ENCODE peak calls at places on chromosome 1, in eight cellular contexts. One of them, this sample, is unnamed.
A peak's percentile ranks its signal among the peaks of the same experiment; 100 is the strongest.

GRCh38 chr1:66489972-66490601 is 43.9 kb upstream of the SGIP1 start:
- DNase-seq in AG04450: no peak
- DNase-seq in upper lobe of left lung: no peak
- DNase-seq in thoracic aorta: no peak
- DNase-seq in mammary epithelial cell: no peak
- DNase-seq in OCI-LY7: no peak
- DNase-seq in body of pancreas: no peak
- DNase-seq in PC-9: no peak
- DNase-seq in this sample: no peak

GRCh38 chr1:235941852-235942624 is 75.3 kb upstream of the LYST start:
- DNase-seq in mammary epithelial cell: no peak
- DNase-seq in upper lobe of left lung: no peak
- DNase-seq in OCI-LY7: no peak
- DNase-seq in PC-9: no peak
- DNase-seq in body of pancreas: no peak
- DNase-seq in AG04450: no peak
- DNase-seq in thoracic aorta: no peak
- DNase-seq in this sample: no peak

GRCh38 chr1:113388621-113389355 is 1.5 kb upstream of the MAGI3 start:
- DNase-seq in upper lobe of left lung: no peak
- DNase-seq in mammary epithelial cell: peak; percentile 56
- DNase-seq in body of pancreas: peak; percentile 80
- DNase-seq in thoracic aorta: no peak
- DNase-seq in OCI-LY7: no peak
- DNase-seq in AG04450: no peak
- DNase-seq in PC-9: peak; percentile 96
- DNase-seq in this sample: peak; percentile 21

GRCh38 chr1:107727866-107728265 is 237.1 kb downstream of the VAV3 start:
- DNase-seq in thoracic aorta: no peak
- DNase-seq in OCI-LY7: no peak
- DNase-seq in AG04450: no peak
- DNase-seq in PC-9: no peak
- DNase-seq in upper lobe of left lung: no peak
- DNase-seq in body of pancreas: no peak
- DNase-seq in mammary epithelial cell: no peak
- DNase-seq in this sample: no peak

GRCh38 chr1:45079533-45079932 is 67.5 kb downstream of the UROD start:
- DNase-seq in OCI-LY7: no peak
- DNase-seq in AG04450: no peak
- DNase-seq in PC-9: no peak
- DNase-seq in body of pancreas: no peak
- DNase-seq in upper lobe of left lung: no peak
- DNase-seq in mammary epithelial cell: no peak
- DNase-seq in thoracic aorta: no peak
- DNase-seq in this sample: no peak

GRCh38 chr1:55582078-55582477 is 366.9 kb upstream of the USP24 start:
- DNase-seq in OCI-LY7: no peak
- DNase-seq in thoracic aorta: no peak
- DNase-seq in body of pancreas: no peak
- DNase-seq in upper lobe of left lung: no peak
- DNase-seq in PC-9: no peak
- DNase-seq in mammary epithelial cell: peak; percentile 23
- DNase-seq in AG04450: no peak
- DNase-seq in this sample: no peak

GRCh38 chr1:52551476-52552235 is 1.2 kb downstream of the TUT4 start:
- DNase-seq in upper lobe of left lung: peak; percentile 22
- DNase-seq in mammary epithelial cell: peak; percentile 59
- DNase-seq in OCI-LY7: peak; percentile 43
- DNase-seq in thoracic aorta: no peak
- DNase-seq in AG04450: no peak
- DNase-seq in body of pancreas: peak; percentile 32
- DNase-seq in PC-9: no peak
- DNase-seq in this sample: no peak

GRCh38 chr1:41015281-41015680 is 6.2 kb downstream of the SLFNL1 start:
- DNase-seq in body of pancreas: no peak
- DNase-seq in mammary epithelial cell: no peak
- DNase-seq in thoracic aorta: no peak
- DNase-seq in PC-9: no peak
- DNase-seq in OCI-LY7: no peak
- DNase-seq in upper lobe of left lung: no peak
- DNase-seq in AG04450: no peak
- DNase-seq in this sample: no peak

GRCh38 chr1:110210604-110211502 is 739 bp downstream of the KCNC4 start:
- DNase-seq in PC-9: no peak
- DNase-seq in upper lobe of left lung: peak; percentile 92
- DNase-seq in AG04450: no peak
- DNase-seq in thoracic aorta: no peak
- DNase-seq in OCI-LY7: peak; percentile 58
- DNase-seq in mammary epithelial cell: peak; percentile 48
- DNase-seq in body of pancreas: peak; percentile 62
- DNase-seq in this sample: peak; percentile 35

GRCh38 chr1:10663668-10664035 is 132.8 kb downstream of the CASZ1 start:
- DNase-seq in AG04450: no peak
- DNase-seq in body of pancreas: peak; percentile 78
- DNase-seq in thoracic aorta: no peak
- DNase-seq in OCI-LY7: no peak
- DNase-seq in upper lobe of left lung: no peak
- DNase-seq in PC-9: no peak
- DNase-seq in mammary epithelial cell: no peak
- DNase-seq in this sample: no peak

GRCh38 chr1:112674986-112675727 is 698 bp downstream of the MOV10 start:
- DNase-seq in AG04450: no peak
- DNase-seq in thoracic aorta: no peak
- DNase-seq in body of pancreas: peak; percentile 66
- DNase-seq in upper lobe of left lung: peak; percentile 93
- DNase-seq in mammary epithelial cell: peak; percentile 17
- DNase-seq in PC-9: no peak
- DNase-seq in OCI-LY7: peak; percentile 41
- DNase-seq in this sample: peak; percentile 30

GRCh38 chr1:96365596-96365995 is 356.0 kb upstream of the PTBP2 start:
- DNase-seq in thoracic aorta: no peak
- DNase-seq in mammary epithelial cell: no peak
- DNase-seq in OCI-LY7: no peak
- DNase-seq in upper lobe of left lung: no peak
- DNase-seq in body of pancreas: no peak
- DNase-seq in PC-9: no peak
- DNase-seq in AG04450: no peak
- DNase-seq in this sample: no peak

GRCh38 chr1:155208656-155209372 is at the start of gene MTX1:
- DNase-seq in AG04450: no peak
- DNase-seq in upper lobe of left lung: peak; percentile 97
- DNase-seq in OCI-LY7: peak; percentile 87
- DNase-seq in mammary epithelial cell: peak; percentile 74
- DNase-seq in thoracic aorta: peak; percentile 78
- DNase-seq in body of pancreas: peak; percentile 86
- DNase-seq in PC-9: peak; percentile 60
- DNase-seq in this sample: peak; percentile 75

GRCh38 chr1:222375656-222376055 is 172.2 kb downstream of the HHIPL2 start:
- DNase-seq in thoracic aorta: no peak
- DNase-seq in OCI-LY7: no peak
- DNase-seq in body of pancreas: no peak
- DNase-seq in mammary epithelial cell: no peak
- DNase-seq in upper lobe of left lung: no peak
- DNase-seq in PC-9: no peak
- DNase-seq in AG04450: no peak
- DNase-seq in this sample: no peak

GRCh38 chr1:150387200-150387599 is 23.3 kb downstream of the RPRD2 start:
- DNase-seq in thoracic aorta: no peak
- DNase-seq in body of pancreas: no peak
- DNase-seq in AG04450: no peak
- DNase-seq in PC-9: no peak
- DNase-seq in upper lobe of left lung: no peak
- DNase-seq in mammary epithelial cell: no peak
- DNase-seq in OCI-LY7: peak; percentile 18
- DNase-seq in this sample: no peak

GRCh38 chr1:236021424-236022135 is 43.3 kb downstream of the NID1 start:
- DNase-seq in mammary epithelial cell: no peak
- DNase-seq in body of pancreas: no peak
- DNase-seq in upper lobe of left lung: no peak
- DNase-seq in OCI-LY7: no peak
- DNase-seq in AG04450: no peak
- DNase-seq in thoracic aorta: no peak
- DNase-seq in PC-9: no peak
- DNase-seq in this sample: no peak

GRCh38 chr1:241934843-241935242 is 22.7 kb upstream of the BECN2 start:
- DNase-seq in body of pancreas: no peak
- DNase-seq in OCI-LY7: no peak
- DNase-seq in thoracic aorta: no peak
- DNase-seq in AG04450: no peak
- DNase-seq in PC-9: no peak
- DNase-seq in upper lobe of left lung: no peak
- DNase-seq in mammary epithelial cell: no peak
- DNase-seq in this sample: no peak

GRCh38 chr1:223319913-223320600 is 43.9 kb downstream of the SUSD4 start:
- DNase-seq in body of pancreas: no peak
- DNase-seq in AG04450: no peak
- DNase-seq in thoracic aorta: no peak
- DNase-seq in OCI-LY7: no peak
- DNase-seq in mammary epithelial cell: no peak
- DNase-seq in upper lobe of left lung: no peak
- DNase-seq in PC-9: no peak
- DNase-seq in this sample: no peak

GRCh38 chr1:59046730-59047157 is 250.2 kb upstream of the FGGY start:
- DNase-seq in upper lobe of left lung: no peak
- DNase-seq in mammary epithelial cell: no peak
- DNase-seq in AG04450: no peak
- DNase-seq in OCI-LY7: peak; percentile 5
- DNase-seq in thoracic aorta: no peak
- DNase-seq in body of pancreas: no peak
- DNase-seq in PC-9: no peak
- DNase-seq in this sample: no peak

GRCh38 chr1:31797216-31797615 is 18.6 kb downstream of the SPOCD1 start:
- DNase-seq in thoracic aorta: no peak
- DNase-seq in body of pancreas: no peak
- DNase-seq in PC-9: no peak
- DNase-seq in upper lobe of left lung: no peak
- DNase-seq in AG04450: no peak
- DNase-seq in mammary epithelial cell: no peak
- DNase-seq in OCI-LY7: no peak
- DNase-seq in this sample: no peak

GRCh38 chr1:13587256-13588030 is 3.8 kb downstream of the PDPN start:
- DNase-seq in OCI-LY7: no peak
- DNase-seq in thoracic aorta: no peak
- DNase-seq in PC-9: no peak
- DNase-seq in body of pancreas: no peak
- DNase-seq in mammary epithelial cell: peak; percentile 49
- DNase-seq in AG04450: no peak
- DNase-seq in upper lobe of left lung: no peak
- DNase-seq in this sample: peak; percentile 85

GRCh38 chr1:180167721-180168467 is 13.2 kb downstream of the QSOX1 start:
- DNase-seq in OCI-LY7: no peak
- DNase-seq in body of pancreas: peak; percentile 92
- DNase-seq in AG04450: no peak
- DNase-seq in mammary epithelial cell: peak; percentile 55
- DNase-seq in PC-9: peak; percentile 97
- DNase-seq in thoracic aorta: no peak
- DNase-seq in upper lobe of left lung: peak; percentile 88
- DNase-seq in this sample: peak; percentile 93

GRCh38 chr1:180169641-180170155 is 15.0 kb downstream of the QSOX1 start:
- DNase-seq in OCI-LY7: no peak
- DNase-seq in body of pancreas: no peak
- DNase-seq in upper lobe of left lung: no peak
- DNase-seq in AG04450: no peak
- DNase-seq in thoracic aorta: no peak
- DNase-seq in PC-9: peak; percentile 48
- DNase-seq in mammary epithelial cell: no peak
- DNase-seq in this sample: no peak

GRCh38 chr1:180167021-180167701 is 12.5 kb downstream of the QSOX1 start:
- DNase-seq in AG04450: no peak
- DNase-seq in OCI-LY7: no peak
- DNase-seq in upper lobe of left lung: no peak
- DNase-seq in thoracic aorta: no peak
- DNase-seq in body of pancreas: peak; percentile 37
- DNase-seq in mammary epithelial cell: no peak
- DNase-seq in PC-9: no peak
- DNase-seq in this sample: no peak

GRCh38 chr1:180170569-180170968 is 15.9 kb downstream of the QSOX1 start:
- DNase-seq in mammary epithelial cell: peak; percentile 73
- DNase-seq in OCI-LY7: no peak
- DNase-seq in AG04450: no peak
- DNase-seq in upper lobe of left lung: no peak
- DNase-seq in thoracic aorta: no peak
- DNase-seq in body of pancreas: no peak
- DNase-seq in PC-9: peak; percentile 94
- DNase-seq in this sample: peak; percentile 41

GRCh38 chr1:180168786-180169640 is 14.3 kb downstream of the QSOX1 start:
- DNase-seq in PC-9: peak; percentile 68
- DNase-seq in body of pancreas: peak; percentile 89
- DNase-seq in OCI-LY7: peak; percentile 53
- DNase-seq in mammary epithelial cell: no peak
- DNase-seq in AG04450: no peak
- DNase-seq in upper lobe of left lung: no peak
- DNase-seq in thoracic aorta: no peak
- DNase-seq in this sample: peak; percentile 50
- TF ChIP-seq CTCF in PC-9: peak; percentile 67
- TF ChIP-seq CTCF in body of pancreas: peak; percentile 40
- TF ChIP-seq CTCF in OCI-LY7: peak; percentile 77
- TF ChIP-seq CTCF in mammary epithelial cell: peak; percentile 51
- TF ChIP-seq CTCF in AG04450: peak; percentile 54
- TF ChIP-seq CTCF in upper lobe of left lung: peak; percentile 22
- TF ChIP-seq CTCF in thoracic aorta: no peak
- TF ChIP-seq CTCF in this sample: no peak

DNA sequence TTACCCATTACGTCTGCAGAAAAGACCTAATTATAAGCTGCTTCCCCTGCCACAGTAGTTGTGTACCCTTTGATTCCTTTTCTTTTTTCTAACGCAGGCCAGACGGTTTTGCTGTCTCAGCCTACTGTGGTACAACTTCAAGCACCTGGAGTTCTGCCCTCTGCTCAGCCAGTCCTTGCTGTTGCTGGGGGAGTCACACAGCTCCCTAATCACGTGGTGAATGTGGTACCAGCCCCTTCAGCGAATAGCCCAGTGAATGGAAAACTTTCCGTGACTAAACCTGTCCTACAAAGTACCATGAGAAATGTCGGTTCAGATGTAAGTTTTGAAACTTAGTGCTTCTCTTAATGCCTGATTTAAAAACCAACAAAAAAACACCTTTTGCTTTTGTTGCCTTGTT is 35.8 kb downstream of the ATF6 start:
- DNase-seq in PC-9: no peak
- DNase-seq in body of pancreas: no peak
- DNase-seq in upper lobe of left lung: no peak
- DNase-seq in AG04450: no peak
- DNase-seq in mammary epithelial cell: no peak
- DNase-seq in thoracic aorta: no peak
- DNase-seq in OCI-LY7: no peak
- DNase-seq in this sample: no peak
- H3K27ac ChIP-seq in PC-9: no peak overlapping the region
- H3K27ac ChIP-seq in body of pancreas: no peak overlapping the region
- H3K27ac ChIP-seq in upper lobe of left lung: peak overlapping the region; percentile 19
- H3K27ac ChIP-seq in AG04450: no peak overlapping the region
- H3K27ac ChIP-seq in mammary epithelial cell: no peak overlapping the region
- H3K27ac ChIP-seq in thoracic aorta: no peak overlapping the region
- H3K27ac ChIP-seq in OCI-LY7: no peak overlapping the region
- H3K27ac ChIP-seq in this sample: no peak overlapping the region

GRCh38 chr1:24963099-24963872 is 33.2 kb upstream of the RUNX3 start:
- DNase-seq in AG04450: no peak
- DNase-seq in PC-9: no peak
- DNase-seq in OCI-LY7: peak; percentile 74
- DNase-seq in upper lobe of left lung: peak; percentile 71
- DNase-seq in thoracic aorta: no peak
- DNase-seq in body of pancreas: no peak
- DNase-seq in mammary epithelial cell: no peak
- DNase-seq in this sample: no peak
- TF ChIP-seq CTCF in AG04450: no peak
- TF ChIP-seq CTCF in PC-9: no peak
- TF ChIP-seq CTCF in OCI-LY7: peak; percentile 50
- TF ChIP-seq CTCF in upper lobe of left lung: no peak
- TF ChIP-seq CTCF in thoracic aorta: no peak
- TF ChIP-seq CTCF in body of pancreas: no peak
- TF ChIP-seq CTCF in mammary epithelial cell: no peak
- TF ChIP-seq CTCF in this sample: no peak

GRCh38 chr1:207868252-207868768 is 42.6 kb downstream of the CD34 start:
- DNase-seq in OCI-LY7: peak; percentile 20
- DNase-seq in thoracic aorta: no peak
- DNase-seq in AG04450: no peak
- DNase-seq in upper lobe of left lung: peak; percentile 85
- DNase-seq in PC-9: no peak
- DNase-seq in mammary epithelial cell: peak; percentile 63
- DNase-seq in body of pancreas: peak; percentile 66
- DNase-seq in this sample: peak; percentile 53
- H3K27ac ChIP-seq in OCI-LY7: no peak overlapping the region
- H3K27ac ChIP-seq in thoracic aorta: peak overlapping the region; percentile 90
- H3K27ac ChIP-seq in AG04450: no peak overlapping the region
- H3K27ac ChIP-seq in upper lobe of left lung: peak overlapping the region; percentile 100
- H3K27ac ChIP-seq in PC-9: no peak overlapping the region
- H3K27ac ChIP-seq in mammary epithelial cell: peak overlapping the region; percentile 58
- H3K27ac ChIP-seq in body of pancreas: peak overlapping the region; percentile 88
- H3K27ac ChIP-seq in this sample: peak overlapping the region; percentile 77